ENCODE peak calls at places on chromosomes 11 and 22, in five cellular contexts. Y, P, W, B and T are unnamed samples.

GRCh38 chr11:57793711-57794110 is 32.1 kb downstream of the CTNND1 start:
- DNase-seq in P (no peak), B (no peak), W (no peak), Y (no peak), T (no peak)

GRCh38 chr22:36026741-36027140 is 1.9 kb downstream of the RBFOX2 start:
- DNase-seq in B (peak; percentile 59), Y (no peak), W (no peak), P (no peak), T (no peak)

GRCh38 chr11:20303451-20303965 is 60.0 kb upstream of the HTATIP2 start:
- DNase-seq in Y (no peak), W (no peak), P (no peak), B (no peak), T (no peak)

GRCh38 chr22:38413085-38414008 is 41.7 kb downstream of the KCNJ4 start:
- DNase-seq in B (peak; percentile 16), Y (peak; percentile 46), P (peak; percentile 50), W (peak; percentile 41), T (no peak)

GRCh38 chr22:33210129-33210784 is 152.1 kb upstream of the SYN3 start:
- DNase-seq in B (peak; percentile 48), P (peak; percentile 46), W (no peak), Y (no peak), T (no peak)

GRCh38 chr11:12109591-12110196 is 696 bp upstream of the MICAL2 start:
- DNase-seq in B (no peak), P (no peak), Y (no peak), W (no peak), T (no peak)

GRCh38 chr11:14894657-14895598 is 2.9 kb upstream of the CYP2R1 start:
- DNase-seq in Y (peak; percentile 42), W (no peak), P (peak; percentile 60), B (peak; percentile 94), T (no peak)

GRCh38 chr11:38718659-38719058 is 2120.6 kb upstream of the RAG2 start:
- DNase-seq in Y (no peak), B (no peak), P (no peak), W (no peak), T (no peak)

GRCh38 chr11:11077898-11078297 is 220.0 kb upstream of the ZBED5 start:
- DNase-seq in W (no peak), Y (no peak), P (no peak), B (no peak), T (no peak)

GRCh38 chr11:113881856-113882255 is 6.5 kb upstream of the USP28 start:
- DNase-seq in Y (no peak), P (no peak), W (no peak), B (no peak), T (no peak)

GRCh38 chr11:115409691-115410220 is 94.5 kb downstream of the CADM1 start:
- DNase-seq in W (no peak), B (no peak), Y (no peak), P (no peak), T (no peak)

GRCh38 chr11:17781221-17781620 is 46.6 kb downstream of the KCNC1 start:
- DNase-seq in Y (peak; percentile 76), B (no peak), P (peak; percentile 28), W (no peak), T (no peak)

GRCh38 chr11:102172127-102172848 is 62.0 kb downstream of the YAP1 start:
- DNase-seq in Y (no peak), P (no peak), B (peak; percentile 76), W (no peak), T (no peak)

GRCh38 chr22:16965083-16965482 is 42.9 kb downstream of the GAB4 start:
- DNase-seq in W (no peak), Y (no peak), P (no peak), B (no peak), T (no peak)

GRCh38 chr11:60964801-60965200 is 6.7 kb upstream of the CD6 start:
- DNase-seq in B (no peak), P (no peak), Y (no peak), W (no peak), T (no peak)

GRCh38 chr11:130705670-130706421 is 210.4 kb downstream of the SNX19 start:
- DNase-seq in B (no peak), W (no peak), Y (no peak), P (no peak), T (no peak)

GRCh38 chr11:41400124-41400523 is 59.3 kb downstream of the LRRC4C start:
- DNase-seq in P (no peak), B (no peak), Y (no peak), W (no peak), T (no peak)

GRCh38 chr11:78318321-78318720 is 99.3 kb downstream of the GAB2 start:
- DNase-seq in W (no peak), B (peak; percentile 38), Y (no peak), P (no peak), T (no peak)

GRCh38 chr11:43116071-43116470 is 195.7 kb upstream of the API5 start:
- DNase-seq in Y (no peak), W (no peak), B (no peak), P (no peak), T (no peak)

DNA sequence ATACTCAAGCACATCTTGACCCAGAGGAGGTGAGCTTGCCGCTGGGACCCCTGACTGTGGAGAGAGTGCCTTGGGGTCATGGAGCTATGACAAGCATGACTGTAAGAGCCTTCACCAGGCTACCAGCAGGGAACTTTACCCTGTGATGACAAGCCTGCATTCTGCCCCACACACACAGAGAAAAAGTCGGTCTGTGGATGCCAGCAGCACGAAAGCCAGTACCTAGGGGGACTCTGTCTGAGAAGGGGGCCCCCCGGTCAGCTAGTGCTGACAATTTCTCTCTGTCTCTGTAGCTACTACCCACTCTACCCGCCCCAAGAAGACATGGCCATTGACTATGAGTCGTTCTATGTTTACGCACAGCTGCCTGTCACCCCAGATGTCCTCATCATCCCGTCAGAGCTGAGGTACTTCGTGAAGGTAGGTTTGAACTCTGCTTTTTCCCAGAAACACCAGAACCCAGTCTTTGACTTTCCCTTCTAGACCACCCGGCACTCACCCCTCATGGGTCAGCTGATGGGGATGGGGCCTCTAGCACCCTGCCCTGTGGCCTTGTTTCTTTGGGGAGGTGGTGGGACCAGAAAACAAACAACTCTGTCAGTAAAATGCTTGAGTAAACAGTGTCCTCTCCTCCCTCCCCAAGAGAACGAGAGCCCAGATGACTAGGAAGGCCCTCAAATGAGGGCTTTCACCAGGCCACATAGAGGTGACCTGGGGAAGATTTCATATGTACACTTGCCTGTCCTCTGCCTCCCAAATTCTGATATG is 18.9 kb upstream of the CDC42EP2 start:
- DNase-seq in B (no peak), Y (no peak), P (no peak), W (no peak), T (no peak)
- H3K4me3 ChIP-seq in B (no peak overlapping the region), Y (no peak overlapping the region), P (no peak overlapping the region), W (no peak overlapping the region), T (no peak overlapping the region)

GRCh38 chr11:44740967-44741366 is 14.2 kb downstream of the TSPAN18 start:
- DNase-seq in W (no peak), Y (no peak), P (no peak), B (no peak), T (no peak)
- H3K27ac ChIP-seq in W (no peak overlapping the region), Y (no peak overlapping the region), P (no peak overlapping the region), B (no peak overlapping the region), T (no peak overlapping the region)

DNA sequence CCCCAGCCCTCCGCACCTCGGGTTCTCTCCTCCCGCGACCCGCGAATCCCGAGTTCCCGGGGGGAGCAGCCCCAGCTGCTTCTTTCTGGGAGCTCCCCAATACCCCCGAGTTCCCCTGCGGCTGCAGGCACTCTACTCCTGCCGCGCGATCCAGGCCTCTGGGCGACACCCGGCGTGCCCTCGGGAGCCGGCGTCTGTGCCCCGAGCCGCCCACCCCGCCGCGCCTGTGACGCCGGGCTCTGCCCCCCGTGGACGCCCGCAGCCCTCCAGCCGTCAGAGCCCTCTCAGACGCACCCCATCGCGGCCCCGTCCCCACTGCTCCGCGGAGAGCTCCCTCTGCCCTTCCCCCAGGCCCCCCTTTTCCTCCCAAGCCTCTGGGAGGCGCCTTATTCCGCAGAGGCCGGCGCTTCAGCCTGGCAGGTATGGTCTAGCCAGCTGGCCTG is 422 bp downstream of the GLB1L2 start:
- DNase-seq in Y (no peak), P (no peak), W (no peak), B (no peak), T (no peak)
- TF ChIP-seq CTCF in Y (no peak), P (no peak), W (no peak), B (no peak), T (no peak)

GRCh38 chr11:124934862-124935547 is 842 bp downstream of the HEPACAM start:
- DNase-seq in Y (no peak), B (peak; percentile 54), P (no peak), W (no peak), T (no peak)
- H3K4me3 ChIP-seq in Y (peak overlapping the region; percentile 72), B (no peak overlapping the region), P (no peak overlapping the region), W (no peak overlapping the region), T (peak overlapping the region; percentile 17)

GRCh38 chr11:1572200-1573076 is at the start of gene DUSP8:
- DNase-seq in B (peak; percentile 84), P (peak; percentile 82), Y (peak; percentile 93), W (peak; percentile 94), T (peak; percentile 84)
- H3K27ac ChIP-seq in B (no peak within 1 kb of the TSS), P (peak within 1 kb of the TSS; percentile 40), Y (peak within 1 kb of the TSS; percentile 94), W (peak within 1 kb of the TSS; percentile 93), T (peak within 1 kb of the TSS; percentile 93)

DNA sequence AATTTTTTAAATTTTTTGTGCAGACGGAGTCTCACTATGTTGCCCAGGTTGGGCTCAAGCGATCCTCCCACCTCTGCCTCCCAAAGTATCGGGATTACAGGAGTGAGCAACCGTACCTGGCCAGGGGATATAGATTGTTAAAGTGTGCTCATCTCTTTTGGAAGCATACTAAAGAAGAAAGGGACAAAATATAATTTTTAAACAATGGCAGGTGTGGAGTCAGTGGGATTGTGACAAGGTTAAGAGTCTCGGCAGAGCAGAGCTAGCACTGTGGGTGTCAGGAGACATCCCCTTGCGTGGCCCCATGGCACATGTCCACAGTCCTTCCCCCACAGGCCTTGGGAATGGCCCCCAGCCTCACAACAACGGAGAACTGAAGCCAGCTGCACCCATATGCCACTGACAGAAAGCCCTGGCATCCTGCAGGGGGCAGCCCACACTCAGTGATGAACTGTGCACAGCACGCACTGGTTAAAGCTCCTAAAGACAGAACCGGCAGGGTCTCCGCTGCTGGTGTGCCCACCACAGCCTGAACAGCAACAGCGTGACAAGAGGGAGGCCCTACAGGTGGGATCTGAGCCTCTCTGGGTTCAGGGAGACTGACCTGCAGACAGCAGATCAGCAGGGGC is 29.9 kb downstream of the SERPIND1 start:
- DNase-seq in Y (peak; percentile 66), P (peak; percentile 59), B (peak; percentile 56), W (peak; percentile 40), T (no peak)
- TF ChIP-seq CTCF in Y (peak; percentile 54), P (peak; percentile 73), B (peak; percentile 69), W (peak; percentile 14), T (no peak)